ENCODE peak calls at places on chromosomes 1 and 21, in four cellular contexts. P is GM23248, L is HCT116, R is hepatocyte. Q is an unnamed sample. For H3K4me1, the result is how much of the 10 kb centered on the place peaks cover.

GRCh38 chr1:119285482-119285881 is 83.1 kb upstream of the HAO2 start:
- DNase-seq in P (peak), L (no peak), R (peak), Q (no peak)

GRCh38 chr1:8926707-8927694 is 18.7 kb upstream of the CA6 start:
- DNase-seq in P (no peak), L (no peak), R (no peak), Q (no peak)

GRCh38 chr1:55364216-55364615 is 149.1 kb upstream of the USP24 start:
- DNase-seq in P (no peak), L (no peak), R (no peak), Q (no peak)

GRCh38 chr1:180926164-180926981 is 13.7 kb downstream of the KIAA1614 start:
- DNase-seq in P (peak), L (no peak), R (peak), Q (peak)

GRCh38 chr1:74502858-74503257 is 9.6 kb downstream of the LRRC53 start:
- DNase-seq in P (no peak), L (no peak), R (no peak), Q (no peak)

GRCh38 chr1:200072636-200073285 is 45.3 kb downstream of the NR5A2 start:
- DNase-seq in P (peak), L (no peak), R (no peak), Q (peak)

GRCh38 chr1:228289996-228290881 is 82.4 kb downstream of the OBSCN start:
- DNase-seq in P (no peak), L (no peak), R (no peak), Q (no peak)

GRCh38 chr1:92201973-92202372 is 15.7 kb upstream of the C1orf146 start:
- DNase-seq in P (no peak), L (no peak), R (no peak), Q (peak)

GRCh38 chr1:160139840-160140239 is 11.6 kb upstream of the ATP1A4 start:
- DNase-seq in P (no peak), L (no peak), R (no peak), Q (no peak)

GRCh38 chr1:85947223-85947622 is 209.3 kb downstream of the COL24A1 start:
- DNase-seq in P (no peak), L (no peak), R (no peak), Q (no peak)

GRCh38 chr21:32717851-32718316 is 9.9 kb downstream of the SYNJ1 start:
- DNase-seq in P (no peak), L (no peak), R (no peak), Q (no peak)

GRCh38 chr1:86471296-86471695 is 2.6 kb downstream of the CLCA1 start:
- DNase-seq in P (peak), L (no peak), R (no peak), Q (no peak)

GRCh38 chr1:106978477-106979322 is 77.8 kb upstream of the PRMT6 start:
- DNase-seq in P (peak), L (no peak), R (no peak), Q (no peak)

GRCh38 chr1:48080343-48081255 is 83.4 kb upstream of the TRABD2B start:
- DNase-seq in P (no peak), L (no peak), R (no peak), Q (no peak)

GRCh38 chr21:36235058-36235582 is 78.5 kb downstream of the DOP1B start:
- DNase-seq in P (no peak), L (no peak), R (peak), Q (no peak)

GRCh38 chr21:26405071-26405470 is 168.0 kb downstream of the CYYR1 start:
- DNase-seq in P (peak), L (no peak), R (peak), Q (no peak)

GRCh38 chr1:204355913-204356312 is 3.8 kb downstream of the PLEKHA6 start:
- DNase-seq in P (no peak), L (no peak), R (no peak), Q (no peak)

GRCh38 chr1:17009706-17010105 is 2.0 kb downstream of the ATP13A2 start:
- DNase-seq in P (no peak), L (no peak), R (peak), Q (peak)

GRCh38 chr1:17008208-17008855 is 3.4 kb downstream of the ATP13A2 start:
- DNase-seq in P (no peak), L (no peak), R (no peak), Q (no peak)

GRCh38 chr1:17011439-17012307 is at the start of gene ATP13A2:
- DNase-seq in P (peak), L (peak), R (peak), Q (peak)

GRCh38 chr1:17012775-17013501 is 1.2 kb upstream of the ATP13A2 start:
- DNase-seq in P (peak), L (no peak), R (no peak), Q (no peak)

DNA sequence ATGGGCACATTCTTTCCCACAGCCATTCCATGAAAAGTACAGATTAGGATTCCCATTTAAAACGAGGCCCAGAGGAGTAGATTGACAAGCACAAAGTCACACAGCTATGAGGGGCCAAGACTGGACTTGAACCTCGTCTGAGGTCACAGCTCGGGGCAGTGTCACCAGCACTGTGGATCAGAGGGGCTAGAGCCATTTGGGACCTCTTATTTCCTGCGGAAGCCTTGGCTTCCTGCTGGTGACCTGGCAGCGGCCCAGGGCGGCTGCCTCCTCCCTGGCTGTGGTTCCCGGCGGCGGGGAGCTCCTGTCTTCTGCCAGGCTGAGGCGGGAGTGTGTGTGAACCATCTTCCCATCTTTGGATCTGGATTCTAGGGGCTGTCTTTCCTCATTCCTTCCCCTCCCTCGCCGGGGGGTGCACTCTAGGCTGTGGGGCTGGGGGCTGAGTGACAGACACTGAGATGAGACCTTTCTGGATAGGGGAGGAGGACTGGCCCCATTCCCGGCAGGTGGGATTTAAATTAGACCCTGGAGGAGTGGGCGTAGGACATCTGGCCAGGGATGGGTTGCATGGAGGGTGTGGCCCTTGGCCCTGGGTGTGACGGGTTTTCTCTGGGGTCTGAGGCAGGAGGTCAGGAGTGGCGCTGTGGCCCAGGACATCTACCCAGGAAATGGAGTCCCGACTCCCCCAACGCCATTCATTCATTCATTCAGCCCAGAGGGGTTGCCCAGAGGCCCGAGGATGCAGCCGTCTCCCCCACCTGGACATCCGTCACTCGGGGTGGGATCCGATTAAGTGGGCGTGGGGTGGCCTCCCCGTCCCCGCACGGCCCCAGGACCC is 908 bp downstream of the ATP13A2 start:
- DNase-seq in P (peak), L (no peak), R (no peak), Q (peak)
- H3K4me1 ChIP-seq in P (under half), L (under half), R (under half), Q (under half)

DNA sequence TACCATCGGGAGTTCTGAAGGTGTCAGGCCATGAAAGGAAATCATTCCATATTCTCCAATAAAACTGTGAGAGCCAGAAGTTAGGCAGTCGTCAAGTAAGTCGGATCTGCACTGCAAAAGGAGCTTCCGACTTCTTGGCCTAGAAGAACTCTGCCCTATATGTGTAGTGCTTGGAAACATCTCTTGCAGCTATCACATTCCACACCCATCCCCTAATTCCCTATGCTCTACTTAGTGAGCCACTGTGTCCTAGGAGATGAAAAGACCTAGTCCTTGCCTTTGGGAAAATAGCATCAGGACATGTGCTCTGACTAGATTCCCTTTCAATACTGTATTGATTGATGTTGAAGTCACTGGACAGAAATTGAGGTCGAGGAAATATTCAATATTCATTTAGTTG is 8.2 kb upstream of the GJA9 start:
- DNase-seq in P (no peak), L (no peak), R (no peak), Q (no peak)
- TF ChIP-seq EZH2phosphoT487 in P (no peak), L (no peak), R (no peak), Q (no peak)

GRCh38 chr1:201788296-201788695 is 40.7 kb upstream of the IPO9 start:
- DNase-seq in P (no peak), L (no peak), R (no peak), Q (no peak)
- H3K4me1 ChIP-seq in P (half or more), L (under half), R (under half), Q (under half)

GRCh38 chr1:30990594-30990993 is 74.9 kb downstream of the PUM1 start:
- DNase-seq in P (peak), L (no peak), R (no peak), Q (no peak)
- TF ChIP-seq EZH2phosphoT487 in P (no peak), L (no peak), R (no peak), Q (no peak)

GRCh38 chr1:224544276-224544675 is 71.8 kb upstream of the CNIH3 start:
- DNase-seq in P (peak), L (no peak), R (no peak), Q (no peak)
- H3K4me1 ChIP-seq in P (half or more), L (under half), R (under half), Q (under half)

DNA sequence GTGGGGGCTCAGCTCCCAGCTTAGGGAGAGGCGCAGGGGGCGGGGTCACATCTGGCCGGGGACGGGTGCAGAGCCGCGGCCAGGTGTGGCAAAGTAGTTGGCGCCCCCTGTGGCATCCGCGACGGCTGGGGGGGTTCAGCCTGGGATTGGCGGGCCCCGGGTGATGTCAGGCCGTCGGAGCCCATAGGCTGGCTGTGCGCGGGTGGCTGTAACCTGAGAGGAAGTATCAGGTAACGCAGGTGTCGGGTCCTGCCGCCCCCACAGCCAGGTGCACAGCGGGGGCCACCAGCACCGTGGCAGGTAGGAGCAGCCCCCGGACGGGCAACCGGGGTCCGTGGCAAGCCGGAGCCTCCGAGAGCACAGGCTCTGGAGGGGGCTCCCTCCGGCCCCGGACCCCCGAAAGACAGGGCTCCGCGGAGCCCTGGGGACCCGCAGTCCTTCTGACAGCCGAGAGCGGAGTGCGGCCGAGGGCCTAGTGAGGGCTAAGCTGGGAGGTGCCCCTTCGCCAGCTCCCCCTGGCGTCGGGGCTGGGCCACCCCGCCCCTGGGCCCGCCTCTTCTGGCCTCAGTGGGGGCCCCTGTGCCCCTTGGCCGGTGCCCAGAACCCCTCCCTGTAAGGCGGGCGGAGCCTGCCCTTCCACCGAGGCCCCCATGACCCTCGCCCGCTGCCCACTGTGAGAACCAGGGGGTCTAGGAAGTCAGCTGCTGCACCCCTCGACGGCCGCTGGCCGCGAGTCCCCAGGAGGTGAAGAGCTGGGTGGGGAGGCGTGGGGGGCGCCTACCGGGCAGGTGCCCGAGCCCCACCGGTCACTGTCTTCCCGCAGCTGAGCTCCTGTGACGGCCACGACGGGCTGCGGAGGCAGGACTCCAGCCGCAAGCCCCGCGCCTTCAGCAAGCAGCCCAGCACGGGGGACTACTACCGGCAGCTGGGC is 17.9 kb downstream of the TNFRSF25 start:
- DNase-seq in P (no peak), L (peak), R (peak), Q (peak)
- TF ChIP-seq EZH2phosphoT487 in P (no peak), L (no peak), R (peak), Q (no peak)

GRCh38 chr1:172914517-172915144 is 136.1 kb downstream of the TNFSF18 start:
- DNase-seq in P (peak), L (no peak), R (no peak), Q (no peak)

GRCh38 chr1:172915276-172915675 is 135.5 kb downstream of the TNFSF18 start:
- DNase-seq in P (no peak), L (no peak), R (no peak), Q (no peak)

GRCh38 chr1:172916126-172916525 is 134.6 kb downstream of the TNFSF18 start:
- DNase-seq in P (peak), L (no peak), R (no peak), Q (no peak)

GRCh38 chr1:172918478-172918877 is 132.3 kb downstream of the TNFSF18 start:
- DNase-seq in P (no peak), L (no peak), R (no peak), Q (no peak)

DNA sequence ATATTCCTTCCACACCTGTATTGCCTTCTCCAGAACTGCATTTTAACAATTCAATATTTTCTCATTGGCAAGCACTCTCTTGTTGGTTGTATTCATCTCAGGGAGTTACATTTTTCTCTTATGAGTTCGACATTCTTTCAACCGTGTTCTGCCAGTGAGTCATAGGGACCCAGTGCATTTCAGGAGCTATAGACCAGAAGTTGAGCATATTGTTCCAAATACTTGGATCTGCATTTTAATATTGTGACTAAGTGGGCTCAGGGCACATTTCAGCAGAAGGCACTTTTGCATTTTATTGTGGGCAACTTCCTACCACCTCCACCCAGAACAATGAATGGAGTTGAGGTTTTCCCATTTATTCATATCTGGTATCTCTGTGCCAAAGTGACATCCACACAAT is 132.8 kb downstream of the TNFSF18 start:
- DNase-seq in P (peak), L (peak), R (peak), Q (no peak)
- H3K4me1 ChIP-seq in P (half or more), L (half or more), R (under half), Q (under half)

GRCh38 chr21:45390831-45391742 is 13.9 kb upstream of the COL18A1 start:
- DNase-seq in P (no peak), L (no peak), R (no peak), Q (no peak)
- TF ChIP-seq EZH2phosphoT487 in P (no peak), L (no peak), R (no peak), Q (no peak)

DNA sequence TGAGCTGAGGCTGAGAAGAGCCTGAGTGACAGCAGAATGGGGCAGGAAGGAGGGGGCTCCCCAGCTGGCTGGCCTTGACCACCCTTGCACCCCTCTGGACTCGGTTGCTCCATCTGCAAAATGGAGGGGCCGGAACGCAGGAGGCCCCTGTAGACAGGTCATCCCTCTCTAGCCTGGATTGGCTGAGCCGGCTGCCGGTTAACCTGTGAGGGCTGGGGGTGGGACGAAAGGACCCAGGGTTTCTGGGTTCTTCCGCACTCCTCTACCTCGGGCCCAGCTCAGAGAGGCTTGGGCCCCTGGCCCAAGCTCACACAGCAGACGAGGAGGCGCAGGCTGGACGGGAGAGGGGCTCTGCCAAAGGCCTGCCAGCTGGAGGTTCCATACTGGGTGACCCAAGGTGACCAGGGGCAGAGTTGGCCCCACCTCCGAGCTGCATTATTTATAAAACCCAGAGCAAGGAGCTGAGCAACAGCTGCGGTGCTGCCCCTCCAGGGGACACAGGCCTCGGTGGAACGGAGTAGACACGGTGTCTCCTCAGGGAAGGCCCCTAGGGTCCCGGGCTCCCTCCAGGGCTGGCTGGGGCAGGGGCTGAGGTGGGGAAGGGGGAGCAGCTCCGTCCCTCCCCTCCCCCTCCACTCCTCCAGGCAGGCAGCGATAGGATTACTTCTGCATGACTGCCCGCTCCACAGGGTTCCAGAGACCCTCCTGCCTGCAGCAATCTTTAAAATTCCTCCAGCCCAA is 11.2 kb downstream of the AHDC1 start:
- DNase-seq in P (no peak), L (no peak), R (no peak), Q (no peak)
- H3K4me1 ChIP-seq in P (half or more), L (under half), R (half or more), Q (under half)

GRCh38 chr1:11944358-11944981 is 10.0 kb downstream of the PLOD1 start:
- DNase-seq in P (no peak), L (no peak), R (peak), Q (no peak)

GRCh38 chr1:11951901-11952300 is 17.4 kb downstream of the PLOD1 start:
- DNase-seq in P (no peak), L (no peak), R (no peak), Q (no peak)

GRCh38 chr1:11946647-11947046 is 12.1 kb downstream of the PLOD1 start:
- DNase-seq in P (no peak), L (no peak), R (no peak), Q (no peak)

GRCh38 chr1:11952455-11953109 is 18.1 kb downstream of the PLOD1 start:
- DNase-seq in P (peak), L (no peak), R (no peak), Q (no peak)

GRCh38 chr1:11948822-11949458 is 14.4 kb downstream of the PLOD1 start:
- DNase-seq in P (peak), L (no peak), R (no peak), Q (peak)
- TF ChIP-seq EZH2phosphoT487 in P (no peak), L (no peak), R (no peak), Q (no peak)